ENCODE peak calls at places on chromosomes 6 and 20, in eight cellular contexts. One of them, this sample, is unnamed.

GRCh38 chr6:39839445-39839844 is 47.3 kb downstream of the DAAM2 start:
- DNase-seq in MCF 10A: no peak
- DNase-seq in heart left ventricle: no peak
- DNase-seq in astrocyte of the cerebellum: no peak
- DNase-seq in GM10248: no peak
- DNase-seq in fibroblast of lung: no peak
- DNase-seq in activated B cell treated with CpG ODN at 0.5 μM for 24 hours: no peak
- DNase-seq in ascending aorta: no peak
- DNase-seq in this sample: no peak

GRCh38 chr6:3762852-3763251 is 11.3 kb upstream of the PXDC1 start:
- DNase-seq in fibroblast of lung: no peak
- DNase-seq in activated B cell treated with CpG ODN at 0.5 μM for 24 hours: no peak
- DNase-seq in MCF 10A: no peak
- DNase-seq in GM10248: no peak
- DNase-seq in ascending aorta: no peak
- DNase-seq in heart left ventricle: no peak
- DNase-seq in astrocyte of the cerebellum: no peak
- DNase-seq in this sample: no peak

GRCh38 chr6:43919774-43920173 is 149.8 kb downstream of the VEGFA start:
- DNase-seq in fibroblast of lung: no peak
- DNase-seq in heart left ventricle: no peak
- DNase-seq in MCF 10A: no peak
- DNase-seq in astrocyte of the cerebellum: no peak
- DNase-seq in GM10248: no peak
- DNase-seq in activated B cell treated with CpG ODN at 0.5 μM for 24 hours: no peak
- DNase-seq in ascending aorta: no peak
- DNase-seq in this sample: no peak

GRCh38 chr20:50794846-50795634 is at the start of gene BCAS4:
- DNase-seq in astrocyte of the cerebellum: peak
- DNase-seq in fibroblast of lung: peak
- DNase-seq in heart left ventricle: peak
- DNase-seq in activated B cell treated with CpG ODN at 0.5 μM for 24 hours: peak
- DNase-seq in GM10248: peak
- DNase-seq in MCF 10A: peak
- DNase-seq in ascending aorta: peak
- DNase-seq in this sample: peak

GRCh38 chr6:90082847-90083246 is 188.6 kb downstream of the GJA10 start:
- DNase-seq in heart left ventricle: no peak
- DNase-seq in astrocyte of the cerebellum: no peak
- DNase-seq in MCF 10A: no peak
- DNase-seq in GM10248: no peak
- DNase-seq in activated B cell treated with CpG ODN at 0.5 μM for 24 hours: no peak
- DNase-seq in ascending aorta: no peak
- DNase-seq in fibroblast of lung: no peak
- DNase-seq in this sample: no peak

GRCh38 chr20:37229300-37229699 is 32.3 kb downstream of the GHRH start:
- DNase-seq in astrocyte of the cerebellum: no peak
- DNase-seq in fibroblast of lung: no peak
- DNase-seq in heart left ventricle: no peak
- DNase-seq in activated B cell treated with CpG ODN at 0.5 μM for 24 hours: no peak
- DNase-seq in MCF 10A: no peak
- DNase-seq in GM10248: no peak
- DNase-seq in ascending aorta: no peak
- DNase-seq in this sample: no peak

GRCh38 chr6:165774903-165775608 is 112.0 kb upstream of the PDE10A start:
- DNase-seq in GM10248: no peak
- DNase-seq in astrocyte of the cerebellum: peak
- DNase-seq in ascending aorta: no peak
- DNase-seq in heart left ventricle: no peak
- DNase-seq in activated B cell treated with CpG ODN at 0.5 μM for 24 hours: no peak
- DNase-seq in MCF 10A: no peak
- DNase-seq in fibroblast of lung: peak
- DNase-seq in this sample: no peak

GRCh38 chr6:168377481-168377850 is 57.9 kb upstream of the DACT2 start:
- DNase-seq in MCF 10A: no peak
- DNase-seq in activated B cell treated with CpG ODN at 0.5 μM for 24 hours: no peak
- DNase-seq in GM10248: no peak
- DNase-seq in ascending aorta: no peak
- DNase-seq in fibroblast of lung: no peak
- DNase-seq in astrocyte of the cerebellum: no peak
- DNase-seq in heart left ventricle: no peak
- DNase-seq in this sample: peak

GRCh38 chr20:58149412-58150091 is 78.9 kb downstream of the ANKRD60 start:
- DNase-seq in heart left ventricle: no peak
- DNase-seq in MCF 10A: peak
- DNase-seq in fibroblast of lung: no peak
- DNase-seq in activated B cell treated with CpG ODN at 0.5 μM for 24 hours: no peak
- DNase-seq in ascending aorta: no peak
- DNase-seq in astrocyte of the cerebellum: no peak
- DNase-seq in GM10248: no peak
- DNase-seq in this sample: no peak

GRCh38 chr6:116251568-116252384 is 2.1 kb downstream of the TSPYL4 start:
- DNase-seq in activated B cell treated with CpG ODN at 0.5 μM for 24 hours: no peak
- DNase-seq in MCF 10A: peak
- DNase-seq in heart left ventricle: no peak
- DNase-seq in fibroblast of lung: peak
- DNase-seq in astrocyte of the cerebellum: peak
- DNase-seq in ascending aorta: no peak
- DNase-seq in GM10248: no peak
- DNase-seq in this sample: no peak

GRCh38 chr6:146901940-146902816 is 302.0 kb upstream of the STXBP5 start:
- DNase-seq in ascending aorta: no peak
- DNase-seq in GM10248: no peak
- DNase-seq in fibroblast of lung: no peak
- DNase-seq in heart left ventricle: no peak
- DNase-seq in activated B cell treated with CpG ODN at 0.5 μM for 24 hours: no peak
- DNase-seq in astrocyte of the cerebellum: no peak
- DNase-seq in MCF 10A: peak
- DNase-seq in this sample: no peak

GRCh38 chr6:108169801-108170606 is 4.2 kb downstream of the NR2E1 start:
- DNase-seq in MCF 10A: no peak
- DNase-seq in activated B cell treated with CpG ODN at 0.5 μM for 24 hours: no peak
- DNase-seq in GM10248: peak
- DNase-seq in heart left ventricle: no peak
- DNase-seq in fibroblast of lung: no peak
- DNase-seq in ascending aorta: no peak
- DNase-seq in astrocyte of the cerebellum: no peak
- DNase-seq in this sample: no peak

GRCh38 chr6:40227735-40228134 is 293.5 kb upstream of the MOCS1 start:
- DNase-seq in GM10248: no peak
- DNase-seq in fibroblast of lung: no peak
- DNase-seq in ascending aorta: no peak
- DNase-seq in activated B cell treated with CpG ODN at 0.5 μM for 24 hours: no peak
- DNase-seq in heart left ventricle: no peak
- DNase-seq in MCF 10A: no peak
- DNase-seq in astrocyte of the cerebellum: no peak
- DNase-seq in this sample: no peak

GRCh38 chr6:165925474-165926156 is 242.0 kb downstream of the TBXT start:
- DNase-seq in heart left ventricle: no peak
- DNase-seq in GM10248: no peak
- DNase-seq in ascending aorta: no peak
- DNase-seq in fibroblast of lung: peak
- DNase-seq in MCF 10A: no peak
- DNase-seq in activated B cell treated with CpG ODN at 0.5 μM for 24 hours: no peak
- DNase-seq in astrocyte of the cerebellum: no peak
- DNase-seq in this sample: no peak

GRCh38 chr6:105196076-105196475 is 16.3 kb upstream of the POPDC3 start:
- DNase-seq in astrocyte of the cerebellum: no peak
- DNase-seq in fibroblast of lung: peak
- DNase-seq in MCF 10A: no peak
- DNase-seq in heart left ventricle: no peak
- DNase-seq in ascending aorta: no peak
- DNase-seq in activated B cell treated with CpG ODN at 0.5 μM for 24 hours: no peak
- DNase-seq in GM10248: no peak
- DNase-seq in this sample: no peak

GRCh38 chr20:22942742-22943141 is 92.4 kb upstream of the SSTR4 start:
- DNase-seq in activated B cell treated with CpG ODN at 0.5 μM for 24 hours: no peak
- DNase-seq in heart left ventricle: no peak
- DNase-seq in fibroblast of lung: no peak
- DNase-seq in astrocyte of the cerebellum: no peak
- DNase-seq in GM10248: no peak
- DNase-seq in ascending aorta: no peak
- DNase-seq in MCF 10A: no peak
- DNase-seq in this sample: no peak

GRCh38 chr6:30741789-30742315 is 635 bp downstream of the FLOT1 start:
- DNase-seq in activated B cell treated with CpG ODN at 0.5 μM for 24 hours: no peak
- DNase-seq in heart left ventricle: no peak
- DNase-seq in astrocyte of the cerebellum: no peak
- DNase-seq in fibroblast of lung: no peak
- DNase-seq in MCF 10A: no peak
- DNase-seq in GM10248: no peak
- DNase-seq in ascending aorta: no peak
- DNase-seq in this sample: no peak

GRCh38 chr20:22180244-22180643 is 404.1 kb downstream of the FOXA2 start:
- DNase-seq in activated B cell treated with CpG ODN at 0.5 μM for 24 hours: no peak
- DNase-seq in fibroblast of lung: no peak
- DNase-seq in heart left ventricle: no peak
- DNase-seq in ascending aorta: no peak
- DNase-seq in astrocyte of the cerebellum: no peak
- DNase-seq in MCF 10A: peak
- DNase-seq in GM10248: no peak
- DNase-seq in this sample: no peak

GRCh38 chr20:53735536-53736050 is 142.0 kb upstream of the ZNF217 start:
- DNase-seq in MCF 10A: peak
- DNase-seq in astrocyte of the cerebellum: peak
- DNase-seq in heart left ventricle: no peak
- DNase-seq in activated B cell treated with CpG ODN at 0.5 μM for 24 hours: no peak
- DNase-seq in fibroblast of lung: peak
- DNase-seq in GM10248: no peak
- DNase-seq in ascending aorta: no peak
- DNase-seq in this sample: no peak

DNA sequence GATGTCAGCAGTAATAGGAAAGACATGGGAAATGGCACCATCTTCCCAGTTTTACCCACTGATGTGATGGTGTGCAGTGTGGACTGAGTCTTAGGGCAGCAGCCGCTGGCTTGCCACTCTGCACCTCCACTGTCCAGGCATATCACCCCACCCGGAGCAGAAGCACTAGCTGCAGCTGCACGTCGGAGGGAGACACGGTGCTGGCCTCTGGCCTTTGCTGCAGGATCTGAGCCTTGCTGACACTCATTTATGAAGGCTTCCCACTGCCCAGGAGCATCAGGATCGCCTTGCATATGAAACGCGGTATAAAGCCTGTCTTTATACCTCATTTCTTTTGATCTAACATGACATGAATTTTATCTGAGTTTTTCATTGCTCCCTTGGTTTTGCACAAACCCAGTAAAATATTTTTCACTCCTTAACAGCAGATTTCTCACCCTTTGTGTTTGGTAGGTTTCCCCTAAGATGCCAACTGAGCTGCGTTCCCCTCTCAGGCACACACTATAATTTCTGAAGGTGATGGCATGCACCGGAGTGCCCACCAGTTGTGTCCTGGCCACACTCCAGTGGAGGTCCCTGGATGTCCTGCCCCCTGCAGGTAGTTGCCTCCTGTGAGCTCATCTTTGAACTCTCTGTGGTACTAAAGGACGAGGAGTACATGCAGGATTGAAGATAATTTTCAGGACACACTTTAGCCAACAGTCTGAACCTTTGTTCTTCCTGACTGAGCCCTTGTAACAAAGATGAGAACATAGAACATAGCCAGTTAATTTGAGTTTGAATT is 8.9 kb upstream of the EXOC2 start:
- DNase-seq in MCF 10A: no peak
- DNase-seq in fibroblast of lung: no peak
- DNase-seq in ascending aorta: no peak
- DNase-seq in astrocyte of the cerebellum: no peak
- DNase-seq in heart left ventricle: no peak
- DNase-seq in GM10248: no peak
- DNase-seq in activated B cell treated with CpG ODN at 0.5 μM for 24 hours: no peak
- DNase-seq in this sample: no peak
- TF ChIP-seq CTCF in MCF 10A: no peak
- TF ChIP-seq CTCF in fibroblast of lung: no peak
- TF ChIP-seq CTCF in ascending aorta: no peak
- TF ChIP-seq CTCF in astrocyte of the cerebellum: no peak
- TF ChIP-seq CTCF in heart left ventricle: no peak
- TF ChIP-seq CTCF in GM10248: no peak
- TF ChIP-seq CTCF in activated B cell treated with CpG ODN at 0.5 μM for 24 hours: no peak
- TF ChIP-seq CTCF in this sample: no peak

GRCh38 chr6:151390276-151391020 is 911 bp downstream of the ZBTB2 start:
- DNase-seq in astrocyte of the cerebellum: peak
- DNase-seq in activated B cell treated with CpG ODN at 0.5 μM for 24 hours: peak
- DNase-seq in heart left ventricle: peak
- DNase-seq in GM10248: peak
- DNase-seq in fibroblast of lung: peak
- DNase-seq in ascending aorta: peak
- DNase-seq in MCF 10A: peak
- DNase-seq in this sample: peak
- TF ChIP-seq CTCF in astrocyte of the cerebellum: no peak
- TF ChIP-seq CTCF in activated B cell treated with CpG ODN at 0.5 μM for 24 hours: no peak
- TF ChIP-seq CTCF in heart left ventricle: no peak
- TF ChIP-seq CTCF in GM10248: peak
- TF ChIP-seq CTCF in fibroblast of lung: no peak
- TF ChIP-seq CTCF in ascending aorta: no peak
- TF ChIP-seq CTCF in MCF 10A: no peak
- TF ChIP-seq CTCF in this sample: no peak

GRCh38 chr6:47363736-47364135 is 54.0 kb upstream of the TNFRSF21 start:
- DNase-seq in fibroblast of lung: no peak
- DNase-seq in ascending aorta: no peak
- DNase-seq in GM10248: no peak
- DNase-seq in heart left ventricle: no peak
- DNase-seq in MCF 10A: no peak
- DNase-seq in activated B cell treated with CpG ODN at 0.5 μM for 24 hours: no peak
- DNase-seq in astrocyte of the cerebellum: no peak
- DNase-seq in this sample: no peak
- TF ChIP-seq CTCF in fibroblast of lung: no peak
- TF ChIP-seq CTCF in ascending aorta: no peak
- TF ChIP-seq CTCF in GM10248: no peak
- TF ChIP-seq CTCF in heart left ventricle: no peak
- TF ChIP-seq CTCF in MCF 10A: no peak
- TF ChIP-seq CTCF in activated B cell treated with CpG ODN at 0.5 μM for 24 hours: no peak
- TF ChIP-seq CTCF in astrocyte of the cerebellum: no peak
- TF ChIP-seq CTCF in this sample: no peak

DNA sequence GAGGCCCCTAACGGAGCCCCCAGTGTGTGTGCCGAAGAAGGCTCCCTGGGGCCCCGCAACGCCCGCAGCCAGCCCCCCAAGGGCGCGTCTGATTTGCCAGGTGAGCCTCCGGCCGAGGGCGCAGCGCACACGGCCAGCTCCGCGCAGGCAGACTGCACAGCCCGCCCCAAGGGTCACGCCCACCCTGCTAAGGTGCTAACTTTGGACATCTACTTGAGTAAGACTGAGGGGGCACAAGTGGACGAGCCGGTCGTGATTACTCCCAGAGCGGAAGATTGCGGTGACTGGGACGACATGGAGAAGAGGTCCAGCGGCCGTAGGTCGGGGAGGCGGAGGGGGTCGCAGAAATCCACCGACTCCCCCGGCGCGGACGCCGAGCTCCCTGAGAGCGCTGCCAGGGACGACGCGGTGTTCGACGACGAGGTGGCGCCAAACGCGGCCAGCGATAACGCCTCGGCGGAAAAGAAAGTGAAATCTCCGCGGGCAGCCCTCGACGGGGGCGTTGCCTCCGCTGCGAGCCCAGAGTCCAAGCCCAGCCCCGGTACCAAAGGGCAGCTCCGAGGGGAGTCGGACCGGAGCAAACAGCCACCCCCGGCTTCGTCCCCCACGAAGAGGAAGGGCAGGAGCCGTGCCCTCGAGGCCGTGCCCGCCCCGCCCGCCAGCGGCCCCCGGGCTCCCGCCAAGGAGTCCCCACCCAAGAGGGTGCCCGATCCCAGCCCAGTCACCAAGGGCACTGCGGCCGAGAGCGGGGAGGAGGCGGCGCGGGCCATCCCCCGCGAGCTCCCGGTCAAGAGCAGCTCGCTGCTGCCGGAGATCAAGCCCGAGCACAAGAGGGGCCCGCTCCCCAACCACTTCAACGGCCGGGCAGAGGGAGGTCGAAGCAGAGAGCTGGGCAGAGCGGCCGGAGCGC is 117.0 kb downstream of the RTN4IP1 start:
- DNase-seq in astrocyte of the cerebellum: no peak
- DNase-seq in activated B cell treated with CpG ODN at 0.5 μM for 24 hours: peak
- DNase-seq in fibroblast of lung: peak
- DNase-seq in heart left ventricle: peak
- DNase-seq in ascending aorta: no peak
- DNase-seq in MCF 10A: peak
- DNase-seq in GM10248: peak
- DNase-seq in this sample: peak
- TF ChIP-seq CTCF in astrocyte of the cerebellum: no peak
- TF ChIP-seq CTCF in activated B cell treated with CpG ODN at 0.5 μM for 24 hours: no peak
- TF ChIP-seq CTCF in fibroblast of lung: peak
- TF ChIP-seq CTCF in heart left ventricle: peak
- TF ChIP-seq CTCF in ascending aorta: peak
- TF ChIP-seq CTCF in MCF 10A: no peak
- TF ChIP-seq CTCF in GM10248: peak
- TF ChIP-seq CTCF in this sample: no peak